ENCODE peak calls at places on chromosomes 6 and 20, in seven cellular contexts. D is neuronal stem cell, T is trophoblast cell, B is mesendoderm, K is IMR-90, I is H9, R is H1. W is an unnamed sample.

GRCh38 chr6:113936093-113936934 is 34.6 kb downstream of the HDAC2 start:
- DNase-seq in R (no peak), T (peak), K (peak), B (peak), D (peak), I (no peak), W (peak)

GRCh38 chr20:63498950-63499332 is at the start of gene EEF1A2:
- DNase-seq in B (no peak), R (peak), I (peak), D (no peak), K (no peak), T (no peak), W (no peak)

GRCh38 chr6:79070206-79070825 is 7.7 kb downstream of the PHIP start:
- DNase-seq in K (peak), T (no peak), I (no peak), B (no peak), R (no peak), D (no peak), W (peak)

GRCh38 chr6:170049641-170050491 is 241.0 kb downstream of the DLL1 start:
- DNase-seq in K (peak), I (no peak), T (peak), R (no peak), D (no peak), B (no peak), W (peak)

GRCh38 chr6:39440039-39440426 is 117.5 kb upstream of the KCNK16 start:
- DNase-seq in D (no peak), R (no peak), B (no peak), T (no peak), I (no peak), K (no peak), W (no peak)

GRCh38 chr6:150196942-150197745 is 54.3 kb downstream of the PPP1R14C start:
- DNase-seq in B (no peak), D (no peak), K (no peak), I (no peak), R (no peak), T (no peak), W (peak)

GRCh38 chr20:9294081-9294480 is 220.3 kb upstream of the LAMP5 start:
- DNase-seq in B (no peak), K (peak), I (no peak), D (no peak), T (no peak), R (no peak), W (peak)

GRCh38 chr6:8674088-8674487 is 238.7 kb upstream of the SLC35B3 start:
- DNase-seq in K (no peak), R (no peak), I (no peak), D (no peak), T (no peak), B (no peak), W (no peak)

GRCh38 chr20:40970218-40970617 is 58.4 kb upstream of the TOP1 start:
- DNase-seq in D (no peak), K (no peak), T (no peak), I (peak), B (no peak), R (peak), W (no peak)

GRCh38 chr6:30800876-30801275 is 56.5 kb upstream of the IER3 start:
- DNase-seq in D (no peak), I (no peak), T (no peak), R (no peak), B (no peak), K (no peak), W (no peak)

GRCh38 chr20:10540636-10541493 is 105.8 kb downstream of the SLX4IP start:
- DNase-seq in K (peak), T (peak), I (no peak), D (no peak), R (no peak), B (peak), W (peak)

GRCh38 chr6:49915035-49915434 is 48.7 kb upstream of the CRISP1 start:
- DNase-seq in R (no peak), K (no peak), D (no peak), I (peak), T (no peak), B (peak), W (no peak)

GRCh38 chr20:25244976-25245375 is 2.9 kb upstream of the PYGB start:
- DNase-seq in K (no peak), D (no peak), I (no peak), B (no peak), T (no peak), R (peak), W (no peak)
- H2BK5ac ChIP-seq in K (no peak), D (no peak), I (no peak), B (no peak), T (no peak), R (no peak), W (no peak)

GRCh38 chr6:106315765-106316375 is 9.7 kb downstream of the ATG5 start:
- DNase-seq in R (no peak), T (no peak), D (no peak), B (no peak), K (no peak), I (no peak), W (no peak)
- H2BK5ac ChIP-seq in R (no peak), T (no peak), D (no peak), B (no peak), K (no peak), I (no peak), W (no peak)

GRCh38 chr20:3876676-3877075 is 12.5 kb upstream of the PANK2 start:
- DNase-seq in K (peak), R (no peak), D (no peak), B (no peak), I (no peak), T (no peak), W (no peak)

GRCh38 chr20:3874194-3874824 is 14.9 kb upstream of the PANK2 start:
- DNase-seq in B (no peak), D (no peak), I (no peak), K (no peak), R (no peak), T (no peak), W (no peak)

GRCh38 chr20:3873507-3873906 is 15.7 kb upstream of the PANK2 start:
- DNase-seq in I (no peak), R (no peak), T (no peak), K (no peak), D (no peak), B (no peak), W (no peak)

GRCh38 chr20:3871549-3872265 is 17.5 kb upstream of the PANK2 start:
- DNase-seq in B (peak), R (no peak), K (no peak), T (peak), D (no peak), I (no peak), W (peak)

DNA sequence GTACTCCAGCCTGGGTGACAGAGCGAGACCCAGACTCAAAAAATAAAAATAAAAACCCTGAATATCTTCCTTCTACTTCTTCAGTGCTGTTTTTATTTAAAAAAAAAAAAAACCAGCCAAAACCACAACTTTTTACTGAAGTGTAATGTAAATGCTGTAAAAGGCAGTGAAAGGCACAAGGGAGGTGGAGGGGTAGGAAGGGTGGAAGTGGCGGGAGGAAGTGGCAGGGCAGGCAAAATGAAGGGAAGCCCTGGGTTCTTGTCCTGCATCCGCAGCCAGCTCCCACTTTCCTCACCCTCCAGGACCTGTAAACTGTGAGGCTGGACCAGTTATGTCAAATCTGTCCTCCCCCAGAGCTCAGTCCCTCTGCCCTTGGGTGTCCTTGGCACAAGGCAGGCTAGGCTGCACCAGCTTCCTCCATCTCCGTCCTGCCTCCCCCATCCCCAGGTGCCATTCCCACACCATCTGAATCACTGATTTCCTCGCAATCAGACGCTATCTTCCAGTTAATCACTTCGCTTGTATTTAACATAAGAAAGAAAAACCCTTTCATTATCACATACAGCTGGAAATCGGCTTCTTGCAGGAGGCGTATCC is 13.7 kb upstream of the PANK2 start:
- DNase-seq in K (no peak), T (no peak), B (peak), D (no peak), R (no peak), I (no peak), W (no peak)
- H2BK5ac ChIP-seq in K (no peak), T (no peak), B (no peak), D (no peak), R (no peak), I (no peak), W (no peak)

DNA sequence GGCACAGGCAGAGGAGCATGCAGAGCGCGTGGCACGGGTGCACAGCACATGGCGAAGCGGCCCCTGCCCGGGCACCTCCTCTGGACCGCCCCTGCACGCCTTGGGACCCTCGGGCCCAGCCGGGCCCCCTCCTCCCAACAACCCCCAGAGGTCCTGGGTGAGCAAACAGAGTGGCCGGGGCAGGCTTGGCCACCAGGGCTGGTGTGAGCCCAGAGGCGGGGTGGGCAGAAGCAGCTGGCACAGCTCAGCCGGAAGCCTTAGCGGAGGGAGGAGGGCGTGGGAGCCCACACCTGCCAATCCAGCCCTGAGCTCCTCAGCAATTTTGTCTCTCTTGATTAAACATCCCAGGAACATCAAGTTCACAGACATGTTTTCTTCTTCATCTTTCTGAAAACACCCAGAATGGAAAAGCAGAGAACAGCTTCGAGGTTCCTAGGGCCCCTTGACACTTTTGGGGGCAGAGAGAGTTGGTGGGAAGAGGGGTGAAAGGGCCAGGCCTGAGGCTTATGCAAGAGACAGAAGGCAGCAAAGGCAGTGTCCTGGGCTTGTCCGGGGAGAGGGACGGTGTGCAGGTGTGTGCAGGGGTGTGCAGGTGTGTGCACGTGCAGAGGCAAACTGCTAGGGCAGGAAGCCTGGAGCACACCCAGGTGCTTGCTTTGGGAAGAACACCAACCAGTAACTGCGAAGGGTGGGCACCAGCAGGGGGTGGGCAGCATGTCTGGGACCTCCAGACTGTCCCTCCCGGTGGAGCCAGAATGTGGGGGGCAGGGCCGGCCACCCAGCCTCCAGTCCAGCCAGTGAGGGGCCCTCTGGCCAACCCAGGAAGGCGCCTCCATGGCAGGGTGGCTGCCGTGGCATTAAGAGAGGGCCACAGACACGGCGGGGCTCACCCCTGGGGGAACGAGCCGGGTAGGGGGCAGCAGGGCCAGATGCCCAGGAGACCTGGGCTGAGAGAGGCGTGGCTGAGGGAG is 4.8 kb downstream of the HRH3 start:
- DNase-seq in D (no peak), T (no peak), R (no peak), I (no peak), B (no peak), K (no peak), W (no peak)
- H2BK5ac ChIP-seq in D (no peak), T (no peak), R (no peak), I (no peak), B (no peak), K (no peak), W (no peak)

GRCh38 chr6:111329882-111330633 is 153.0 kb downstream of the REV3L start:
- DNase-seq in R (no peak), K (no peak), T (no peak), I (no peak), D (no peak), B (no peak), W (no peak)
- H2BK5ac ChIP-seq in R (no peak), K (no peak), T (no peak), I (no peak), D (no peak), B (no peak), W (no peak)

GRCh38 chr20:4763776-4764525 is 42.2 kb downstream of the PRND start:
- DNase-seq in R (no peak), D (no peak), B (no peak), K (no peak), I (no peak), T (no peak), W (no peak)

GRCh38 chr20:4765681-4766080 is 44.0 kb downstream of the PRND start:
- DNase-seq in I (no peak), B (no peak), K (no peak), R (no peak), D (no peak), T (no peak), W (no peak)

GRCh38 chr20:4764805-4765204 is 43.1 kb downstream of the PRND start:
- DNase-seq in R (no peak), T (no peak), B (no peak), D (no peak), I (no peak), K (no peak), W (no peak)

GRCh38 chr20:4766631-4767030 is 44.9 kb downstream of the PRND start:
- DNase-seq in R (no peak), T (no peak), K (no peak), I (no peak), B (no peak), D (no peak), W (no peak)

DNA sequence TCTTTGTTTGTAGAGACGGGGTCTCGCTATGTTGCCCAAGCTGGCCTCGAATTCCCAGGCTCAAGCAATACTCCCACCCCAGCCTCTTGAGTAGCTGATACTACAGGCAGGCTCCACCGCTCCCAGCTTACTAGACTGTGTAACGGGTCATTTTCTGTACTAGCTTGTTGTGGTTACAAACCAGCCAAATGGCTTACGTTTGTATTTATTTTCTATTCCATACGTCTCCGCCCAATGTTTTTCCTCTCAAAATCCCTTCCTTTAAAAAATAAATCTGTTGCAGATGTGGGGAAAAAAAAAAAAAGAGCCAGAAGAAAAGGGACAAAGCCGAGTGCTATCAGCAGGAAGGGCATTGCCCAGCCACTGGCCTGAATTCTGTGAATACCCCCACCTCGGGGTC is 41.6 kb downstream of the PRND start:
- DNase-seq in R (no peak), T (no peak), I (no peak), K (no peak), D (no peak), B (no peak), W (no peak)
- H2BK5ac ChIP-seq in R (no peak), T (no peak), I (no peak), K (no peak), D (no peak), B (no peak), W (no peak)

GRCh38 chr6:37952027-37952426 is 132.5 kb downstream of the ZFAND3 start:
- DNase-seq in T (no peak), I (no peak), K (no peak), R (no peak), D (no peak), B (no peak), W (no peak)
- H2BK5ac ChIP-seq in T (no peak), I (no peak), K (no peak), R (no peak), D (no peak), B (no peak), W (no peak)